ENCODE peak calls at places on chromosomes 4 and X, in nine cellular contexts. K is uterus; R is K562; E is CD8-positive, alpha-beta T cell; D is fibroblast of lung; H is HL-60; A is neural progenitor cell; V is IMR-90; C is kidney. Z is an unnamed sample.
A peak's percentile ranks its signal among the peaks of the same experiment; 100 is the strongest.

GRCh38 chr4:151034829-151035228 is 19.7 kb upstream of the LRBA start:
- DNase-seq in H (no peak), V (no peak), D (no peak), E (no peak), K (no peak), C (no peak), R (no peak), A (no peak), Z (no peak)

GRCh38 chr4:123235431-123235830 is 161.2 kb upstream of the SPRY1 start:
- DNase-seq in D (peak; percentile 85), V (peak; percentile 61), R (no peak), H (no peak), A (no peak), K (no peak), E (no peak), C (no peak), Z (peak; percentile 23)

GRCh38 chr4:91113130-91113706 is 986.0 kb downstream of the CCSER1 start:
- DNase-seq in E (no peak), K (no peak), D (peak; percentile 20), R (peak; percentile 8), V (peak; percentile 6), A (peak; percentile 49), C (no peak), H (no peak), Z (peak; percentile 4)

GRCh38 chr4:8912089-8912455 is 40.4 kb upstream of the HMX1 start:
- DNase-seq in D (no peak), V (no peak), K (no peak), E (no peak), C (no peak), H (no peak), A (no peak), R (no peak), Z (no peak)

GRCh38 chr4:161291222-161291621 is 872.6 kb downstream of the FSTL5 start:
- DNase-seq in E (no peak), V (no peak), D (no peak), K (no peak), A (no peak), C (no peak), H (no peak), R (no peak), Z (no peak)

GRCh38 chr4:183919173-183919572 is 14.1 kb downstream of the STOX2 start:
- DNase-seq in H (no peak), C (no peak), V (no peak), A (no peak), D (no peak), E (no peak), R (no peak), K (no peak), Z (no peak)

GRCh38 chrX:7228226-7228625 is 80.3 kb upstream of the PUDP start:
- DNase-seq in C (no peak), H (no peak), R (no peak), A (no peak), E (no peak), K (no peak), V (no peak), D (no peak), Z (no peak)

GRCh38 chr4:157075811-157076577 is at the start of gene GLRB:
- DNase-seq in D (peak; percentile 43), H (no peak), V (peak; percentile 11), E (no peak), R (no peak), K (peak; percentile 16), A (peak; percentile 67), C (peak; percentile 55), Z (no peak)

GRCh38 chr4:154707877-154708276 is 35.9 kb upstream of the LRAT start:
- DNase-seq in C (no peak), H (no peak), K (no peak), V (no peak), D (no peak), E (no peak), A (no peak), R (no peak), Z (no peak)

GRCh38 chrX:68369559-68369958 is 63.7 kb downstream of the OPHN1 start:
- DNase-seq in H (no peak), C (no peak), R (no peak), D (no peak), V (no peak), K (no peak), A (no peak), E (no peak), Z (no peak)

GRCh38 chrX:46588263-46588662 is 14.7 kb downstream of the CHST7 start:
- DNase-seq in D (peak; percentile 78), C (no peak), E (peak; percentile 43), V (peak; percentile 68), K (peak; percentile 58), R (no peak), A (no peak), H (no peak), Z (peak; percentile 75)

GRCh38 chrX:110420771-110421498 is 62.3 kb downstream of the RTL9 start:
- DNase-seq in K (no peak), V (peak; percentile 34), A (no peak), D (peak; percentile 21), E (no peak), H (no peak), C (no peak), R (no peak), Z (no peak)
- TF ChIP-seq CTCF in K (no peak), V (peak; percentile 23), A (peak; percentile 36), D (peak; percentile 26), E (no peak), H (no peak), C (no peak), R (peak; percentile 40), Z (peak; percentile 59)

GRCh38 chr4:114603455-114603854 is 4.8 kb downstream of the UGT8 start:
- DNase-seq in E (no peak), A (no peak), C (no peak), H (no peak), K (no peak), R (no peak), V (no peak), D (no peak), Z (no peak)

GRCh38 chr4:114600672-114601071 is 2.1 kb downstream of the UGT8 start:
- DNase-seq in H (no peak), C (no peak), E (no peak), K (no peak), A (no peak), V (no peak), D (no peak), R (no peak), Z (no peak)

GRCh38 chr4:114599231-114600065 is 841 bp downstream of the UGT8 start:
- DNase-seq in K (no peak), C (peak; percentile 78), D (peak; percentile 12), V (no peak), H (no peak), A (peak; percentile 54), R (no peak), E (peak; percentile 6), Z (no peak)

GRCh38 chr4:114600066-114600552 is 1.5 kb downstream of the UGT8 start:
- DNase-seq in K (no peak), A (peak; percentile 20), V (no peak), H (no peak), C (no peak), R (no peak), D (no peak), E (no peak), Z (no peak)

GRCh38 chr4:114601304-114602052 is 2.9 kb downstream of the UGT8 start:
- DNase-seq in D (no peak), R (no peak), A (no peak), C (no peak), V (no peak), E (no peak), K (no peak), H (no peak), Z (no peak)
- H3K27ac ChIP-seq in D (no peak overlapping the region), R (no peak overlapping the region), A (no peak overlapping the region), C (no peak overlapping the region), V (no peak overlapping the region), E (no peak overlapping the region), K (no peak overlapping the region), H (no peak overlapping the region), Z (no peak overlapping the region)

GRCh38 chr4:41363384-41363981 is 106.8 kb downstream of the UCHL1 start:
- DNase-seq in V (no peak), K (peak; percentile 23), A (peak; percentile 37), D (peak; percentile 80), E (no peak), H (no peak), C (no peak), R (no peak), Z (no peak)
- H3K4me3 ChIP-seq in V (no peak overlapping the region), K (no peak overlapping the region), A (peak overlapping the region; percentile 98), D (no peak overlapping the region), E (no peak overlapping the region), H (no peak overlapping the region), C (peak overlapping the region; percentile 5), R (no peak overlapping the region), Z (no peak overlapping the region)

GRCh38 chrX:51802917-51803688 is 59.9 kb downstream of the GSPT2 start:
- DNase-seq in K (peak; percentile 28), E (peak; percentile 63), D (peak; percentile 72), R (peak; percentile 19), V (peak; percentile 67), A (peak; percentile 57), H (peak; percentile 62), C (no peak), Z (peak; percentile 40)
- TF ChIP-seq CTCF in K (no peak), E (no peak), D (peak; percentile 21), R (peak; percentile 33), V (peak; percentile 8), A (peak; percentile 44), H (no peak), C (no peak), Z (peak; percentile 43)